ENCODE peak calls at places on chromosome 1, in eight cellular contexts. One of them, this sample, is unnamed.

GRCh38 chr1:230867119-230867902 is 1.0 kb downstream of the C1orf198 start:
- DNase-seq in MM.1S: no peak
- DNase-seq in SK-N-SH: no peak
- DNase-seq in PC-3: peak
- DNase-seq in HCT116: no peak
- DNase-seq in GM23248: peak
- DNase-seq in hepatocyte: no peak
- DNase-seq in OCI-LY7: peak
- DNase-seq in this sample: no peak

GRCh38 chr1:216502528-216503162 is 79.4 kb upstream of the USH2A start:
- DNase-seq in MM.1S: no peak
- DNase-seq in PC-3: no peak
- DNase-seq in SK-N-SH: peak
- DNase-seq in OCI-LY7: no peak
- DNase-seq in HCT116: no peak
- DNase-seq in GM23248: no peak
- DNase-seq in hepatocyte: no peak
- DNase-seq in this sample: peak

GRCh38 chr1:243315933-243316332 is 60.1 kb downstream of the SDCCAG8 start:
- DNase-seq in PC-3: no peak
- DNase-seq in OCI-LY7: no peak
- DNase-seq in MM.1S: no peak
- DNase-seq in GM23248: no peak
- DNase-seq in HCT116: no peak
- DNase-seq in SK-N-SH: no peak
- DNase-seq in hepatocyte: no peak
- DNase-seq in this sample: no peak

GRCh38 chr1:191993549-191993948 is 164.7 kb upstream of the RGS18 start:
- DNase-seq in PC-3: peak
- DNase-seq in MM.1S: peak
- DNase-seq in HCT116: peak
- DNase-seq in OCI-LY7: peak
- DNase-seq in GM23248: no peak
- DNase-seq in SK-N-SH: no peak
- DNase-seq in hepatocyte: no peak
- DNase-seq in this sample: peak

GRCh38 chr1:164842891-164843290 is 283.9 kb downstream of the PBX1 start:
- DNase-seq in hepatocyte: no peak
- DNase-seq in HCT116: no peak
- DNase-seq in OCI-LY7: no peak
- DNase-seq in PC-3: no peak
- DNase-seq in MM.1S: no peak
- DNase-seq in GM23248: no peak
- DNase-seq in SK-N-SH: no peak
- DNase-seq in this sample: no peak

GRCh38 chr1:156993426-156994147 is 52.0 kb downstream of the ARHGEF11 start:
- DNase-seq in GM23248: peak
- DNase-seq in PC-3: peak
- DNase-seq in SK-N-SH: no peak
- DNase-seq in HCT116: no peak
- DNase-seq in MM.1S: no peak
- DNase-seq in hepatocyte: no peak
- DNase-seq in OCI-LY7: no peak
- DNase-seq in this sample: no peak

GRCh38 chr1:203327684-203328457 is 22.6 kb downstream of the BTG2 start:
- DNase-seq in SK-N-SH: peak
- DNase-seq in GM23248: peak
- DNase-seq in hepatocyte: peak
- DNase-seq in PC-3: peak
- DNase-seq in OCI-LY7: no peak
- DNase-seq in HCT116: no peak
- DNase-seq in MM.1S: no peak
- DNase-seq in this sample: peak

GRCh38 chr1:230866171-230866811 is 2.0 kb downstream of the C1orf198 start:
- DNase-seq in OCI-LY7: no peak
- DNase-seq in HCT116: no peak
- DNase-seq in hepatocyte: no peak
- DNase-seq in GM23248: peak
- DNase-seq in PC-3: no peak
- DNase-seq in MM.1S: no peak
- DNase-seq in SK-N-SH: no peak
- DNase-seq in this sample: no peak

GRCh38 chr1:215731699-215732098 is 164.6 kb downstream of the KCTD3 start:
- DNase-seq in MM.1S: no peak
- DNase-seq in HCT116: no peak
- DNase-seq in hepatocyte: no peak
- DNase-seq in GM23248: peak
- DNase-seq in PC-3: no peak
- DNase-seq in SK-N-SH: peak
- DNase-seq in OCI-LY7: no peak
- DNase-seq in this sample: no peak

GRCh38 chr1:175218132-175218531 is 25.6 kb upstream of the KIAA0040 start:
- DNase-seq in OCI-LY7: peak
- DNase-seq in GM23248: no peak
- DNase-seq in HCT116: no peak
- DNase-seq in SK-N-SH: no peak
- DNase-seq in hepatocyte: no peak
- DNase-seq in MM.1S: no peak
- DNase-seq in PC-3: peak
- DNase-seq in this sample: no peak

GRCh38 chr1:167128261-167129227 is 34.7 kb downstream of the STYXL2 start:
- DNase-seq in MM.1S: no peak
- DNase-seq in GM23248: no peak
- DNase-seq in PC-3: peak
- DNase-seq in hepatocyte: no peak
- DNase-seq in HCT116: no peak
- DNase-seq in SK-N-SH: no peak
- DNase-seq in OCI-LY7: no peak
- DNase-seq in this sample: no peak

GRCh38 chr1:113978863-113979702 is at the start of gene OLFML3:
- DNase-seq in SK-N-SH: peak
- DNase-seq in PC-3: peak
- DNase-seq in HCT116: peak
- DNase-seq in MM.1S: peak
- DNase-seq in OCI-LY7: peak
- DNase-seq in hepatocyte: peak
- DNase-seq in GM23248: peak
- DNase-seq in this sample: peak

GRCh38 chr1:24952413-24952841 is 22.4 kb upstream of the RUNX3 start:
- DNase-seq in SK-N-SH: no peak
- DNase-seq in hepatocyte: no peak
- DNase-seq in PC-3: no peak
- DNase-seq in OCI-LY7: peak
- DNase-seq in GM23248: no peak
- DNase-seq in HCT116: no peak
- DNase-seq in MM.1S: no peak
- DNase-seq in this sample: no peak
- TF ChIP-seq EZH2phosphoT487 in SK-N-SH: no peak
- TF ChIP-seq EZH2phosphoT487 in hepatocyte: no peak
- TF ChIP-seq EZH2phosphoT487 in PC-3: no peak
- TF ChIP-seq EZH2phosphoT487 in OCI-LY7: no peak
- TF ChIP-seq EZH2phosphoT487 in GM23248: no peak
- TF ChIP-seq EZH2phosphoT487 in HCT116: no peak
- TF ChIP-seq EZH2phosphoT487 in MM.1S: no peak
- TF ChIP-seq EZH2phosphoT487 in this sample: no peak

DNA sequence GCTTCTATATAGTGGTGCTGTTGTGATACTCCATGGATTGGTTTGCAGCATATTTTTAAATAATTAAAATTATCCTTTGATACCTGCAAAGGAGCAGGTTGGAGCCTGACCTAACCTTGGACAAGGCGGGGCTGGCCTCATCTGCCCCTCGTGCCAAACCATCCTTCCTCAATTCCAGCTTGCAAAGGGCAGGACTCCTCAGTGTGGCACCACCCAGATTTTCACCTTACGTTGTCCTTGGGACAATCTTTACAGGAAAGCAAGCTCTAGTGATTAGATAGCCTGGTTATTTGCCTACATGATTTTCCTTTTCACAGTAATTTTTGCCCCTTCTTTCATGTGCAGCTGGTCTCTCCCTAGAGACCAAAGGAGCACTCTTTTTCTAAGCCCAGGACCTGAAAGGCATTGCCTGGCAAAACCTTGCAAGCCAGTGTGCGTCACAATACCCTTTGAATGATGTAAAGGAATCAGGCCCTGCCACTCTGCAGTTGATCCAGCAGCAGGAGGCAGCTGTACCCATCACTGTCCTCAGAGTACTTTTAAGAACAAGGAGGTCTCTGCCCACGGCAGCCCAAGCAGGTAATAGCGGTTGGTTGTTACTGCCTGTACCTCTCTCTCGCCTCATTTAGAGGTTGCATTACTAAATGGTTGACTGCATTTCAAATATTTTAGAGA is 99.4 kb downstream of the ADSS2 start:
- DNase-seq in GM23248: no peak
- DNase-seq in HCT116: no peak
- DNase-seq in MM.1S: no peak
- DNase-seq in OCI-LY7: no peak
- DNase-seq in hepatocyte: no peak
- DNase-seq in PC-3: no peak
- DNase-seq in SK-N-SH: no peak
- DNase-seq in this sample: peak
- H2AFZ ChIP-seq in GM23248: no peak
- H2AFZ ChIP-seq in HCT116: no peak
- H2AFZ ChIP-seq in MM.1S: no peak
- H2AFZ ChIP-seq in OCI-LY7: no peak
- H2AFZ ChIP-seq in hepatocyte: no peak
- H2AFZ ChIP-seq in PC-3: no peak
- H2AFZ ChIP-seq in SK-N-SH: peak
- H2AFZ ChIP-seq in this sample: peak

GRCh38 chr1:46303038-46303871 is at the start of the genes LRRC41 and UQCRH:
- DNase-seq in OCI-LY7: peak
- DNase-seq in MM.1S: peak
- DNase-seq in hepatocyte: peak
- DNase-seq in GM23248: peak
- DNase-seq in SK-N-SH: peak
- DNase-seq in HCT116: peak
- DNase-seq in PC-3: peak
- DNase-seq in this sample: peak

GRCh38 chr1:46298387-46298786 is 5.0 kb downstream of the LRRC41 start:
- DNase-seq in SK-N-SH: no peak
- DNase-seq in OCI-LY7: no peak
- DNase-seq in MM.1S: no peak
- DNase-seq in PC-3: no peak
- DNase-seq in hepatocyte: no peak
- DNase-seq in HCT116: no peak
- DNase-seq in GM23248: no peak
- DNase-seq in this sample: no peak

GRCh38 chr1:46302091-46303037 is 1.1 kb downstream of the LRRC41 start:
- DNase-seq in GM23248: peak
- DNase-seq in HCT116: no peak
- DNase-seq in hepatocyte: peak
- DNase-seq in SK-N-SH: peak
- DNase-seq in MM.1S: peak
- DNase-seq in PC-3: peak
- DNase-seq in OCI-LY7: peak
- DNase-seq in this sample: peak

GRCh38 chr1:46301406-46302090 is 1.9 kb downstream of the LRRC41 start:
- DNase-seq in MM.1S: no peak
- DNase-seq in hepatocyte: peak
- DNase-seq in OCI-LY7: no peak
- DNase-seq in HCT116: no peak
- DNase-seq in GM23248: peak
- DNase-seq in SK-N-SH: peak
- DNase-seq in PC-3: peak
- DNase-seq in this sample: peak

GRCh38 chr1:46300673-46301405 is 2.6 kb downstream of the LRRC41 start:
- DNase-seq in OCI-LY7: no peak
- DNase-seq in MM.1S: no peak
- DNase-seq in PC-3: peak
- DNase-seq in GM23248: peak
- DNase-seq in HCT116: no peak
- DNase-seq in SK-N-SH: no peak
- DNase-seq in hepatocyte: peak
- DNase-seq in this sample: no peak
- TF ChIP-seq EZH2phosphoT487 in OCI-LY7: no peak
- TF ChIP-seq EZH2phosphoT487 in MM.1S: no peak
- TF ChIP-seq EZH2phosphoT487 in PC-3: no peak
- TF ChIP-seq EZH2phosphoT487 in GM23248: no peak
- TF ChIP-seq EZH2phosphoT487 in HCT116: no peak
- TF ChIP-seq EZH2phosphoT487 in SK-N-SH: no peak
- TF ChIP-seq EZH2phosphoT487 in hepatocyte: no peak
- TF ChIP-seq EZH2phosphoT487 in this sample: no peak

GRCh38 chr1:204670152-204670927 is 15.2 kb downstream of the LRRN2 start:
- DNase-seq in OCI-LY7: no peak
- DNase-seq in hepatocyte: peak
- DNase-seq in GM23248: peak
- DNase-seq in MM.1S: no peak
- DNase-seq in PC-3: peak
- DNase-seq in HCT116: no peak
- DNase-seq in SK-N-SH: no peak
- DNase-seq in this sample: no peak

GRCh38 chr1:204673217-204673608 is 12.3 kb downstream of the LRRN2 start:
- DNase-seq in GM23248: no peak
- DNase-seq in PC-3: no peak
- DNase-seq in HCT116: no peak
- DNase-seq in MM.1S: no peak
- DNase-seq in SK-N-SH: no peak
- DNase-seq in hepatocyte: no peak
- DNase-seq in OCI-LY7: no peak
- DNase-seq in this sample: no peak

GRCh38 chr1:204673909-204674701 is 11.4 kb downstream of the LRRN2 start:
- DNase-seq in HCT116: no peak
- DNase-seq in PC-3: no peak
- DNase-seq in hepatocyte: no peak
- DNase-seq in SK-N-SH: peak
- DNase-seq in MM.1S: peak
- DNase-seq in OCI-LY7: no peak
- DNase-seq in GM23248: no peak
- DNase-seq in this sample: no peak

GRCh38 chr1:204672069-204672468 is 13.5 kb downstream of the LRRN2 start:
- DNase-seq in HCT116: no peak
- DNase-seq in SK-N-SH: no peak
- DNase-seq in MM.1S: no peak
- DNase-seq in OCI-LY7: no peak
- DNase-seq in PC-3: no peak
- DNase-seq in hepatocyte: no peak
- DNase-seq in GM23248: no peak
- DNase-seq in this sample: no peak

DNA sequence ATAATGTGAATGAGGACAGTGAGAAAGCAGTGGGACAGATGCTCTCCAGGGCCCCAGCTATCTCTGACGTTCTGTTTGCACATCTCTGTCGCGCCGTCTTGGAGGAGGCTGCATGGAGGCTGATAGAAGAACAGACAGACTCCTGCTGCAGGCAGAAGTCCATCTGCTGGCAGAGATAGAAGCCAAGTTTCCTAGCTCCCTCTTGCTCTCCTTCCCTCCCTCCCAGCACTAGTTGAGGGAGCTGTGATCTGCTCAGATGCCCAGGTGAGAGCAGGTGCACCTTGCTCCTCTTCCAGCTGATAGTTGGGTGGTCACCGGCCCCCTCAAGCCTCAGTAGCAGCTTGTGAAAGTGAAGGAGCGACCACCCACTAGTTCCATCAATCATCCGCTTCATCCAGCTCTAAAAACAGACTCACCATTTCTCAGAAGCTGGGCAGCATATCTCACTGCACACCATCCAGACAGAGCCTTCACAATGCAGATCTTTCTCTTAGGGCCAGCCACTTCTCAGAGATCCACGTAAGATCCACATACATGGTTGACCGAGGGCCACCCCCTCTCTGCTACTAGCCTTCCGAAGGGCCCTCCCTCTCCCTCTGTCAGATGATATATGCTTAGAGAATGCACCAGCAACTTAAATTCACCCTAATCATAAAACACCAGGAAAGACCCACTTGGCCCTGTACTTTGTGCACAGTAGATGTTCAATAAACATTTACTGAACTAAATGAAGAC is 12.9 kb downstream of the LRRN2 start:
- DNase-seq in SK-N-SH: no peak
- DNase-seq in MM.1S: no peak
- DNase-seq in OCI-LY7: no peak
- DNase-seq in hepatocyte: no peak
- DNase-seq in GM23248: no peak
- DNase-seq in PC-3: no peak
- DNase-seq in HCT116: no peak
- DNase-seq in this sample: no peak
- H2AFZ ChIP-seq in SK-N-SH: no peak
- H2AFZ ChIP-seq in MM.1S: no peak
- H2AFZ ChIP-seq in OCI-LY7: no peak
- H2AFZ ChIP-seq in hepatocyte: no peak
- H2AFZ ChIP-seq in GM23248: no peak
- H2AFZ ChIP-seq in PC-3: no peak
- H2AFZ ChIP-seq in HCT116: no peak
- H2AFZ ChIP-seq in this sample: no peak

This sample was measured in neural progenitor cell.